ENCODE peak calls at places on chromosome 12, in nine cellular contexts. T is ascending aorta; C is ovary; P is iPS-NIHi11; G is stimulated activated CD4-positive, alpha-beta T cell treated with anti-CD3 and anti-CD28 coated beads, Interleukin-15, amount 100 ng/mL, for 1 hour; H is choroid plexus epithelial cell; Q is NCI-H1436; B is aorta; U is Panc1. R is an unnamed sample.

GRCh38 chr12:2251485-2252179 is 198.8 kb downstream of the CACNA1C start:
- DNase-seq in H (no peak), B (no peak), C (no peak), P (no peak), U (no peak), Q (peak), G (no peak), T (no peak), R (no peak)

GRCh38 chr12:67045650-67046049 is 223.5 kb upstream of the CAND1 start:
- DNase-seq in H (no peak), T (no peak), G (no peak), B (no peak), P (no peak), U (no peak), C (no peak), Q (no peak), R (no peak)

GRCh38 chr12:90174198-90174510 is 465.5 kb upstream of the ATP2B1 start:
- DNase-seq in G (no peak), C (no peak), T (no peak), Q (no peak), H (peak), B (no peak), U (no peak), P (no peak), R (no peak)

GRCh38 chr12:61546296-61546695 is 713.9 kb upstream of the USP15 start:
- DNase-seq in B (no peak), P (peak), Q (no peak), U (no peak), H (no peak), G (no peak), T (no peak), C (no peak), R (no peak)

GRCh38 chr12:102513739-102514138 is 33.4 kb upstream of the IGF1 start:
- DNase-seq in U (no peak), T (no peak), Q (no peak), P (no peak), C (no peak), G (no peak), H (peak), B (no peak), R (no peak)

GRCh38 chr12:104589215-104589614 is 132.5 kb downstream of the CHST11 start:
- DNase-seq in U (no peak), T (no peak), Q (no peak), P (no peak), H (no peak), C (no peak), B (no peak), G (no peak), R (no peak)

GRCh38 chr12:53005215-53005985 is 856 bp upstream of the EIF4B start:
- DNase-seq in T (no peak), P (no peak), Q (no peak), G (no peak), C (peak), B (no peak), U (no peak), H (no peak), R (peak)

GRCh38 chr12:2682301-2683282 is 112.2 kb upstream of the FKBP4 start:
- DNase-seq in C (no peak), G (no peak), P (peak), H (peak), T (peak), Q (peak), B (peak), U (no peak), R (peak)

GRCh38 chr12:67681145-67681778 is 32.7 kb downstream of the DYRK2 start:
- DNase-seq in G (no peak), C (no peak), Q (no peak), P (peak), H (peak), B (no peak), U (peak), T (peak), R (no peak)

R was measured in trophoblast cell.